ENCODE peak calls at places on chromosomes 12 and 14, in four cellular contexts. Z is K562, K is HepG2, I is WTC11. P is an unnamed sample.

GRCh38 chr14:64000749-64001148 is 147.9 kb downstream of the SYNE2 start:
- DNase-seq in Z (no peak), K (no peak), I (no peak), P (no peak)

GRCh38 chr14:49641697-49642129 is 6.7 kb upstream of the DNAAF2 start:
- DNase-seq in Z (no peak), K (peak), I (no peak), P (peak)

GRCh38 chr14:46580941-46581671 is 70.5 kb downstream of the RPL10L start:
- DNase-seq in Z (peak), K (peak), I (peak), P (peak)

GRCh38 chr12:102564026-102564425 is 83.7 kb upstream of the IGF1 start:
- DNase-seq in Z (no peak), K (no peak), I (no peak), P (no peak)

GRCh38 chr12:34399631-34400422 is 377.5 kb downstream of the ALG10 start:
- DNase-seq in Z (peak), K (no peak), I (peak), P (peak)

GRCh38 chr12:18283776-18284175 is 22.5 kb downstream of the PIK3C2G start:
- DNase-seq in Z (no peak), K (no peak), I (peak), P (no peak)

GRCh38 chr14:22791302-22791701 is 23.9 kb downstream of the SLC7A7 start:
- DNase-seq in Z (no peak), K (no peak), I (no peak), P (no peak)

GRCh38 chr14:27660683-27661082 is 1062.8 kb upstream of the NOVA1 start:
- DNase-seq in Z (no peak), K (no peak), I (no peak), P (no peak)

GRCh38 chr14:94174622-94175402 is 690 bp downstream of the PPP4R4 start:
- DNase-seq in Z (no peak), K (no peak), I (peak), P (peak)

GRCh38 chr12:108633534-108634224 is at the start of gene SELPLG:
- DNase-seq in Z (peak), K (no peak), I (no peak), P (no peak)

GRCh38 chr12:3888654-3889053 is 15.5 kb upstream of the PARP11 start:
- DNase-seq in Z (no peak), K (no peak), I (no peak), P (no peak)

GRCh38 chr14:52313903-52314481 is at the start of gene PTGER2:
- DNase-seq in Z (peak), K (no peak), I (peak), P (peak)

GRCh38 chr12:117002040-117002832 is 91.5 kb downstream of the FBXW8 start:
- DNase-seq in Z (no peak), K (no peak), I (no peak), P (no peak)

GRCh38 chr12:30587782-30588181 is 107.9 kb downstream of the IPO8 start:
- DNase-seq in Z (no peak), K (no peak), I (no peak), P (no peak)

GRCh38 chr12:124073636-124074035 is 100.6 kb downstream of the ZNF664 start:
- DNase-seq in Z (no peak), K (no peak), I (no peak), P (no peak)

GRCh38 chr14:95220663-95221231 is 63.4 kb upstream of the DICER1 start:
- DNase-seq in Z (no peak), K (no peak), I (no peak), P (no peak)

GRCh38 chr12:7107181-7108041 is 1.6 kb downstream of the C1RL start:
- DNase-seq in Z (no peak), K (no peak), I (no peak), P (no peak)

GRCh38 chr12:84585996-84586395 is 326.6 kb downstream of the SLC6A15 start:
- DNase-seq in Z (no peak), K (no peak), I (no peak), P (no peak)

GRCh38 chr12:52280319-52280795 is 5.9 kb downstream of the KRT86 start:
- DNase-seq in Z (no peak), K (peak), I (no peak), P (no peak)

GRCh38 chr12:67648306-67649164 is at the start of gene DYRK2:
- DNase-seq in Z (peak), K (peak), I (peak), P (peak)

GRCh38 chr14:30656190-30656632 is 34.1 kb downstream of the SCFD1 start:
- DNase-seq in Z (peak), K (peak), I (peak), P (peak)

GRCh38 chr14:61836807-61837206 is 74.6 kb downstream of the SNAPC1 start:
- DNase-seq in Z (no peak), K (no peak), I (no peak), P (no peak)

GRCh38 chr14:36997843-36998242 is 174.6 kb downstream of the SLC25A21 start:
- DNase-seq in Z (no peak), K (no peak), I (no peak), P (no peak)

GRCh38 chr12:67515679-67516363 is 132.7 kb upstream of the DYRK2 start:
- DNase-seq in Z (no peak), K (no peak), I (no peak), P (no peak)

GRCh38 chr12:51826881-51827280 is 21.6 kb downstream of the FIGNL2 start:
- DNase-seq in Z (no peak), K (no peak), I (no peak), P (no peak)

GRCh38 chr14:94748667-94749347 is 21.1 kb downstream of the GSC start:
- DNase-seq in Z (no peak), K (peak), I (peak), P (peak)

GRCh38 chr14:91231446-91231845 is 13.1 kb downstream of the GPR68 start:
- DNase-seq in Z (no peak), K (no peak), I (no peak), P (no peak)

GRCh38 chr14:76863724-76864407 is 37.7 kb downstream of the LRRC74A start:
- DNase-seq in Z (no peak), K (peak), I (no peak), P (no peak)

GRCh38 chr12:110245278-110245868 is 35.7 kb upstream of the ATP2A2 start:
- DNase-seq in Z (no peak), K (peak), I (peak), P (peak)

GRCh38 chr12:114697741-114698565 is 14.0 kb upstream of the TBX3 start:
- DNase-seq in Z (no peak), K (no peak), I (no peak), P (no peak)

GRCh38 chr12:98296462-98297079 is 218.8 kb upstream of the TMPO start:
- DNase-seq in Z (no peak), K (no peak), I (peak), P (no peak)

GRCh38 chr12:116656371-116656770 is 81.5 kb downstream of the SPRING1 start:
- DNase-seq in Z (no peak), K (no peak), I (no peak), P (no peak)

GRCh38 chr14:90903101-90903500 is 86.9 kb upstream of the TTC7B start:
- DNase-seq in Z (peak), K (peak), I (peak), P (peak)

GRCh38 chr12:113261847-113262470 is 40.7 kb downstream of the TPCN1 start:
- DNase-seq in Z (no peak), K (no peak), I (no peak), P (no peak)

GRCh38 chr12:21026302-21026701 is 104.7 kb upstream of the SLCO1B1 start:
- DNase-seq in Z (no peak), K (no peak), I (no peak), P (no peak)

GRCh38 chr14:79702197-79702596 is 509.1 kb downstream of the DIO2 start:
- DNase-seq in Z (no peak), K (no peak), I (no peak), P (no peak)

GRCh38 chr12:47039079-47039478 is 40.3 kb upstream of the PCED1B start:
- DNase-seq in Z (no peak), K (no peak), I (no peak), P (no peak)

GRCh38 chr12:47039756-47040155 is 39.7 kb upstream of the PCED1B start:
- DNase-seq in Z (no peak), K (no peak), I (no peak), P (no peak)

GRCh38 chr12:47041327-47041726 is 38.1 kb upstream of the PCED1B start:
- DNase-seq in Z (no peak), K (no peak), I (no peak), P (no peak)

GRCh38 chr12:47035459-47035858 is 44.0 kb upstream of the PCED1B start:
- DNase-seq in Z (no peak), K (no peak), I (no peak), P (no peak)

DNA sequence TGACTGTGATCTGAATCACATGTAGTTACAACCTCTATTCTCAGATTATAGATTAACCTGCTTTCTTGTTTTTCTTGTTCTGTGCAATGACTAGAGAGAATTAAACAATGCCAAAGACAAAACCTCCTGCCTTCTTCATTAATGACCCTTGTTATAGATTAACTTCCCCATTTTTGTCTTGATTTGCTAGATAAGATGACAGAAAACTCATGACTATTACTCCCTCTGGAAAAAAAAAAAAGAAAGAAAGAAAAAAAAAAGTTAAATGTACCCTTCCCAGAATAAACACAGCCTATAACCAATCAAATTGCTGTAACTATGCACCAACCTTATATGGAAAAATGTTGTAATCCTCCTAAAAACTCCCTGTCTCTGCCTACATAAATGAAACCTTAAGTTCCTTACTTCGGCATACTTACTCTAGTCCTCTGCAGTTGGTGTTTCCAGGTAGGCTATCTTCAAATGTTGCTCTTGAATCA is 41.1 kb upstream of the PCED1B start:
- DNase-seq in Z (no peak), K (no peak), I (no peak), P (no peak)
- TF ChIP-seq ELF4 in Z (no peak), K (no peak), I (no peak), P (no peak)

GRCh38 chr14:67133595-67134441 is 55.4 kb upstream of the GARIN2 start:
- DNase-seq in Z (no peak), K (no peak), I (no peak), P (no peak)

DNA sequence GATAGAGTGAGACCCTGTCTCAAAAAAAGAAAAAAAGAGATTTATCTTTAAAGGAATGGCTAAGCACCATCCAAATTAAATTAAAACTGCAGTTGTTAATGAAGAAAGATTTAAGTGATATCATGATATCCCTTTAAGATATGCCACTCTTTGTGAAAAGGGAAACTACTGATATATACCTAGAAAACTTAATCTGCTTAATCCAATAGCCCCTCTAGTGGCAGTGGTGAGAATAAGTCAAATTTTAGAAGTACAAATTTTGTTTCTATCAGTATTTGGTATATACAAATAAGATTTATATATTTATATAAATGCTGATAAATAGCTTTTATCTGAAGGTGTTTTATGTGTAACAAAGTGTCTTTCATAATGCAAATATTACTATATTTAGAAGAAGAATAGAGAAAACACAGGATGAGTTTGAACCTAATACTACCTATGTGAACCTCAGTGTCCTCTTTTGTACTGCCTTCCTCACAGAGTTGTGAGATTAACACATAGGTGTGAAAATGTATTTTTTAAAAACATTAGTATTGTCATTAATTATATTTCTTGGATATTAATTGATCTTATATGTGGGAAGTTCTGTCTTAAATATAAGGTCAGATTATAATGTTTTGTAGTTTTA is 51.4 kb upstream of the GARIN2 start:
- DNase-seq in Z (no peak), K (no peak), I (no peak), P (no peak)
- TF ChIP-seq ELF4 in Z (no peak), K (no peak), I (no peak), P (no peak)

GRCh38 chr12:132164426-132164825 is 20.2 kb downstream of the NOC4L start:
- DNase-seq in Z (no peak), K (no peak), I (no peak), P (no peak)

GRCh38 chr12:132163041-132163910 is 19.0 kb downstream of the NOC4L start:
- DNase-seq in Z (no peak), K (no peak), I (no peak), P (no peak)

GRCh38 chr12:132162508-132163031 is 18.3 kb downstream of the NOC4L start:
- DNase-seq in Z (no peak), K (no peak), I (no peak), P (no peak)

GRCh38 chr12:132165584-132165983 is 21.3 kb downstream of the NOC4L start:
- DNase-seq in Z (no peak), K (no peak), I (no peak), P (no peak)

DNA sequence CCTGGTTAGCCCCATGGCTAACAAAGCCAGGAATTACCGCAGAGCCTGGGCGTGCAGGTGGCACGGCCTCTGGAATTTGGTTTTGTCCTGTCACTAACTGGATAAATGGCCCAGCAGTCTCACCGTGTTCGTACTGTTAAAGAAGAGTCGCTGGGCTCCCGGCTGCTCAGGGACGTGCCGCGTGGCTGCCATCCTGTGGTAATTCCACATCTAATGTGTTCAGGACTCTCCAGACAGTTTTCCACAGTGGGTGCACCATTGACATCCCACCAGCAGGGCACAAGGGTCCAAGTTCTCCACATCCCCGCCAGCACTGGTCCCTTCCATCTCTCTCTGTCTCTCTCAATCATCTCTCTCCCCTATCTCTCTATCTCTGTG is 19.6 kb downstream of the NOC4L start:
- DNase-seq in Z (no peak), K (no peak), I (no peak), P (no peak)
- TF ChIP-seq ELF4 in Z (no peak), K (no peak), I (no peak), P (no peak)

GRCh38 chr12:132199526-132200319 is 55.5 kb downstream of the NOC4L start:
- DNase-seq in Z (no peak), K (no peak), I (no peak), P (no peak)
- TF ChIP-seq ELF4 in Z (no peak), K (no peak), I (no peak), P (no peak)

GRCh38 chr12:126362964-126363363 is 1297.7 kb downstream of the AACS start:
- DNase-seq in Z (no peak), K (no peak), I (no peak), P (no peak)
- TF ChIP-seq ELF4 in Z (no peak), K (no peak), I (no peak), P (no peak)

GRCh38 chr14:71354801-71355200 is 447.5 kb downstream of the PCNX1 start:
- DNase-seq in Z (no peak), K (no peak), I (no peak), P (no peak)

GRCh38 chr14:71359823-71360222 is 452.6 kb downstream of the PCNX1 start:
- DNase-seq in Z (no peak), K (no peak), I (no peak), P (no peak)

GRCh38 chr14:71354142-71354541 is 446.9 kb downstream of the PCNX1 start:
- DNase-seq in Z (no peak), K (no peak), I (no peak), P (no peak)

GRCh38 chr14:71358209-71358931 is 451.1 kb downstream of the PCNX1 start:
- DNase-seq in Z (no peak), K (no peak), I (no peak), P (no peak)

DNA sequence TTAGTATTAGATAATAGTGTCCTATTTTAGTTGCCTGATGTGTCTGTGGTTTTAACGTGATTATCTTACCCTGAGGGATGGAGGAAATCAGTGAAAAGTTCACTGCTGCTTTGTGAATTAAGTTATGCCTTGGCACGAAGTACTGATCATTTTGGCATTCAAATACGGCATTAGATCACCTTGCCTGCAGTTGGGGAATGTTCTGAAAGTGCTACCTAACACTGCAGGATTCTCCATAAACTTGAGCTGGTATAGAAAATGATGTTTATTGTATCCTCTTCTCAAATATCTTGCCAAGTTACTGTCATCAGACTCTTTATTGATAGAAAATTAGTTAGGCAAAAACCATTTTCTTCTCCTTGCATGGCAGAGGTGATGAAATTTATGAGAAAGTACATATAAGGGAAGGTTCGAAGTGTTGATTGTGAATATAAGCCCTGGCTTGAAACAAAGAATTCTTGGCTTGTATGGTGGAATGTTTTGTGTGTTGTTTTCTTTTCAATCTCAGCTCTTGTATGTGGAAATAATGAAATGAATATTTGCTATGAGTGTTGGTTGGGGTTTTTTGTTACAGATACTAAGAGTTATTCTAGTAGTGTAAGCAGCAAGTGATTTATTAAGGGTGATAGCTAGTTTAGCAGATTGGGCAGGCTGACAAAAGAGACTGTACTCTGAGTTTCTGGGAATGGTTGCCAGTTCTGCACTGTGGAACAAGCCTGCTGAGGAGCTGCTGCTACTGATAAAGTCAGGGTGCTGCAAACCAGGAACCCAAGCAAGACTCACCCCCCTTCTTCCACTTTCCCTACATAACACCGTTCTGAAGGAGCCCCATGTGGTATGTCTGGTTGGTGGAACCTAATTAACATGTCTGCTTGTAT is 448.3 kb downstream of the PCNX1 start:
- DNase-seq in Z (peak), K (no peak), I (no peak), P (no peak)
- TF ChIP-seq ELF4 in Z (no peak), K (no peak), I (no peak), P (no peak)

GRCh38 chr12:89707623-89707991 is 1.0 kb downstream of the ATP2B1 start:
- DNase-seq in Z (peak), K (peak), I (peak), P (peak)
- TF ChIP-seq ELF4 in Z (no peak), K (no peak), I (no peak), P (no peak)

GRCh38 chr12:93139028-93139665 is 210.1 kb upstream of the EEA1 start:
- DNase-seq in Z (no peak), K (no peak), I (no peak), P (no peak)
- TF ChIP-seq ELF4 in Z (no peak), K (no peak), I (no peak), P (no peak)

P was measured in HEK293T.